ENCODE peak calls at places on chromosomes 5 and 9, in seven cellular contexts. V is KBM-7; I is fibroblast of pulmonary artery; D is PC-9; J is activated CD8-positive, alpha-beta memory T cell treated with anti-CD3 and anti-CD28 coated beads for 24 hours; R is natural killer cell; B is endothelial cell. G is an unnamed sample.

GRCh38 chr5:159422371-159422770 is 92.1 kb upstream of the IL12B start:
- DNase-seq in V (no peak), I (peak), D (no peak), J (no peak), R (no peak), B (no peak), G (peak)

GRCh38 chr9:126695186-126696090 is 81.7 kb downstream of the LMX1B start:
- DNase-seq in V (no peak), I (no peak), D (no peak), J (no peak), R (no peak), B (no peak), G (no peak)

GRCh38 chr9:10026585-10026984 is 586.2 kb downstream of the PTPRD start:
- DNase-seq in V (peak), I (no peak), D (no peak), J (no peak), R (no peak), B (no peak), G (no peak)

GRCh38 chr5:177595026-177595585 is 3.1 kb downstream of the TMED9 start:
- DNase-seq in V (no peak), I (no peak), D (no peak), J (peak), R (no peak), B (no peak), G (no peak)

GRCh38 chr5:38193015-38193581 is 65.3 kb upstream of the EGFLAM start:
- DNase-seq in V (peak), I (peak), D (peak), J (peak), R (peak), B (peak), G (peak)

GRCh38 chr5:4453650-4454049 is 686.5 kb upstream of the ADAMTS16 start:
- DNase-seq in V (no peak), I (no peak), D (no peak), J (no peak), R (no peak), B (no peak), G (no peak)

GRCh38 chr5:66684663-66685062 is 88.5 kb downstream of the MAST4 start:
- DNase-seq in V (no peak), I (no peak), D (no peak), J (no peak), R (no peak), B (no peak), G (no peak)

GRCh38 chr9:19229725-19230355 is 653 bp upstream of the DENND4C start:
- DNase-seq in V (peak), I (no peak), D (peak), J (peak), R (peak), B (peak), G (peak)

GRCh38 chr5:16180789-16181082 is 1.1 kb upstream of the MARCHF11 start:
- DNase-seq in V (no peak), I (no peak), D (no peak), J (no peak), R (no peak), B (no peak), G (no peak)

GRCh38 chr9:21078702-21079101 is 960 bp upstream of the IFNB1 start:
- DNase-seq in V (peak), I (no peak), D (no peak), J (no peak), R (no peak), B (no peak), G (peak)

GRCh38 chr5:36897616-36898015 is 21.0 kb downstream of the NIPBL start:
- DNase-seq in V (no peak), I (peak), D (no peak), J (no peak), R (no peak), B (no peak), G (no peak)

GRCh38 chr5:42779083-42779482 is 22.5 kb downstream of the CCDC152 start:
- DNase-seq in V (no peak), I (no peak), D (no peak), J (no peak), R (no peak), B (no peak), G (no peak)

GRCh38 chr9:78297672-78297961 is 692 bp downstream of the PSAT1 start:
- DNase-seq in V (no peak), I (no peak), D (no peak), J (no peak), R (no peak), B (no peak), G (no peak)

GRCh38 chr5:88729476-88730182 is 153.4 kb downstream of the MEF2C start:
- DNase-seq in V (peak), I (peak), D (peak), J (peak), R (peak), B (peak), G (peak)

GRCh38 chr5:22852807-22853670 is at the start of gene CDH12:
- DNase-seq in V (peak), I (no peak), D (peak), J (no peak), R (no peak), B (peak), G (no peak)

GRCh38 chr5:157025093-157025698 is 33.7 kb downstream of the HAVCR1 start:
- DNase-seq in V (no peak), I (no peak), D (no peak), J (peak), R (peak), B (no peak), G (no peak)

GRCh38 chr5:68460147-68460760 is 244.7 kb downstream of the PIK3R1 start:
- DNase-seq in V (peak), I (peak), D (peak), J (no peak), R (no peak), B (peak), G (peak)

GRCh38 chr9:137339045-137339444 is 37.0 kb upstream of the NRARP start:
- DNase-seq in V (no peak), I (peak), D (no peak), J (no peak), R (no peak), B (no peak), G (no peak)

GRCh38 chr9:109520475-109521132 is 22.5 kb upstream of the PTPN3 start:
- DNase-seq in V (peak), I (peak), D (peak), J (no peak), R (no peak), B (peak), G (peak)

GRCh38 chr5:155189981-155190380 is 176.4 kb downstream of the KIF4B start:
- DNase-seq in V (no peak), I (no peak), D (no peak), J (no peak), R (no peak), B (no peak), G (no peak)

GRCh38 chr5:79263290-79263689 is 27.4 kb downstream of the JMY start:
- DNase-seq in V (no peak), I (no peak), D (no peak), J (no peak), R (no peak), B (no peak), G (no peak)

GRCh38 chr5:101626572-101626971 is 669.5 kb downstream of the SLCO4C1 start:
- DNase-seq in V (no peak), I (no peak), D (no peak), J (no peak), R (no peak), B (no peak), G (no peak)

GRCh38 chr5:151158287-151158661 is 695 bp upstream of the ANXA6 start:
- DNase-seq in V (peak), I (no peak), D (no peak), J (no peak), R (no peak), B (no peak), G (no peak)

GRCh38 chr9:36980148-36980974 is 53.7 kb downstream of the PAX5 start:
- DNase-seq in V (peak), I (no peak), D (no peak), J (no peak), R (no peak), B (no peak), G (peak)

GRCh38 chr9:134146774-134147493 is 11.1 kb downstream of the WDR5 start:
- DNase-seq in V (no peak), I (no peak), D (no peak), J (no peak), R (no peak), B (no peak), G (no peak)

GRCh38 chr9:135971892-135972291 is 10.7 kb upstream of the UBAC1 start:
- DNase-seq in V (no peak), I (no peak), D (peak), J (peak), R (no peak), B (peak), G (peak)

GRCh38 chr5:136799806-136800372 is 434.5 kb upstream of the TRPC7 start:
- DNase-seq in V (no peak), I (no peak), D (no peak), J (no peak), R (no peak), B (no peak), G (no peak)

GRCh38 chr9:69798737-69799136 is 21.9 kb upstream of the CFAP95 start:
- DNase-seq in V (no peak), I (no peak), D (no peak), J (no peak), R (no peak), B (no peak), G (no peak)

GRCh38 chr5:115419794-115420585 is 123.5 kb upstream of the CCDC112 start:
- DNase-seq in V (no peak), I (peak), D (peak), J (no peak), R (no peak), B (no peak), G (peak)

GRCh38 chr5:179256229-179257189 is 88.8 kb downstream of the ADAMTS2 start:
- DNase-seq in V (no peak), I (no peak), D (no peak), J (no peak), R (no peak), B (no peak), G (no peak)

GRCh38 chr9:133792721-133793470 is 54.7 kb upstream of the SARDH start:
- DNase-seq in V (peak), I (peak), D (peak), J (peak), R (peak), B (peak), G (peak)

G was measured in trophoblast cell.